ENCODE peak calls at places on chromosomes 5 and 9, in eight cellular contexts. N is heart left ventricle; L is H9; Y is fibroblast of lung; V is Karpas-422; J is A549; X is sigmoid colon; U is CD4-positive, alpha-beta T cell. C is an unnamed sample. For H3K9me3, the result is how much of the 10 kb centered on the place peaks cover.

GRCh38 chr5:159286420-159287035 is 23.4 kb downstream of the UBLCP1 start:
- DNase-seq in U (no peak), N (no peak), L (no peak), Y (peak), J (no peak), X (no peak), V (peak), C (no peak)

GRCh38 chr9:33620738-33621439 is 96.8 kb downstream of the ANKRD18B start:
- DNase-seq in N (no peak), L (no peak), J (no peak), V (no peak), X (no peak), Y (peak), U (no peak), C (peak)

GRCh38 chr5:158599132-158599531 is 500.6 kb downstream of the EBF1 start:
- DNase-seq in X (no peak), L (no peak), U (no peak), N (peak), V (no peak), Y (peak), J (no peak), C (no peak)

GRCh38 chr9:82320566-82320965 is 332.0 kb downstream of the SPATA31D1 start:
- DNase-seq in L (no peak), X (no peak), Y (no peak), J (no peak), V (no peak), N (no peak), U (no peak), C (no peak)

GRCh38 chr9:129182625-129183494 is 4.8 kb upstream of the IER5L start:
- DNase-seq in X (no peak), N (no peak), V (peak), U (no peak), L (peak), J (peak), Y (no peak), C (no peak)

GRCh38 chr5:33628781-33629180 is 188.0 kb downstream of the TARS1 start:
- DNase-seq in V (no peak), X (no peak), N (no peak), L (no peak), Y (no peak), U (no peak), J (no peak), C (no peak)

GRCh38 chr9:133818444-133818843 is 80.3 kb upstream of the SARDH start:
- DNase-seq in Y (peak), J (no peak), U (no peak), V (no peak), N (no peak), L (no peak), X (no peak), C (no peak)

GRCh38 chr5:171418982-171419662 is at the start of gene FGF18:
- DNase-seq in Y (peak), N (peak), X (no peak), V (peak), J (peak), U (no peak), L (peak), C (no peak)

GRCh38 chr9:30075451-30076199 is 2308.8 kb upstream of the ACO1 start:
- DNase-seq in Y (no peak), X (no peak), L (no peak), N (no peak), J (peak), U (no peak), V (no peak), C (no peak)

GRCh38 chr9:20208156-20208555 is 414.1 kb downstream of the MLLT3 start:
- DNase-seq in V (no peak), J (no peak), L (no peak), N (no peak), X (no peak), U (no peak), Y (no peak), C (no peak)

GRCh38 chr9:20209421-20210340 is 412.6 kb downstream of the MLLT3 start:
- DNase-seq in V (no peak), J (no peak), N (no peak), U (peak), Y (no peak), L (no peak), X (no peak), C (no peak)

GRCh38 chr9:20205821-20206220 is 416.5 kb downstream of the MLLT3 start:
- DNase-seq in J (no peak), N (no peak), Y (peak), X (no peak), U (no peak), V (no peak), L (no peak), C (no peak)

GRCh38 chr9:20207161-20207560 is 415.1 kb downstream of the MLLT3 start:
- DNase-seq in L (no peak), U (no peak), Y (no peak), V (no peak), X (no peak), J (no peak), N (no peak), C (no peak)

DNA sequence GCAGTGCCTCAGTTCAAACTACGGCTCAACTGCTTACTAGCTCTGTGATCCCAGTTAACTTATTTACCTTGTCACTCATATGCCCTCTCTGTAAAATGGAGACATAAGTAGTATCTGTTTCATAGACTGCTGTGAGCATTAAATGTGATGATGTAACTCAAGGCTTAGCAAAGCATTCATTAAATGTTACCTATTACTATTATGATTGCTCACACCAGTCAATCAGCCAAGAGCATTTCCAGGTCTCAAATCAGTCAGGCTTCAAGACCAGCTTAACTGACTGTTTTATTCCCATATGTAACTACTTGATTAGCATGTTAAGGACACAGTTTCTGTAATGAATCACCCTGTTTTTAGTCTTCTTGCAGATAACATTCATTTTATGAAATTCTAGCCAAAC is 413.3 kb downstream of the MLLT3 start:
- DNase-seq in X (no peak), N (no peak), Y (no peak), J (no peak), V (no peak), U (no peak), L (no peak), C (no peak)
- H3K9me3 ChIP-seq in X (under half), N (under half), Y (under half), J (under half), V (under half), U (under half), L (under half), C (under half)

DNA sequence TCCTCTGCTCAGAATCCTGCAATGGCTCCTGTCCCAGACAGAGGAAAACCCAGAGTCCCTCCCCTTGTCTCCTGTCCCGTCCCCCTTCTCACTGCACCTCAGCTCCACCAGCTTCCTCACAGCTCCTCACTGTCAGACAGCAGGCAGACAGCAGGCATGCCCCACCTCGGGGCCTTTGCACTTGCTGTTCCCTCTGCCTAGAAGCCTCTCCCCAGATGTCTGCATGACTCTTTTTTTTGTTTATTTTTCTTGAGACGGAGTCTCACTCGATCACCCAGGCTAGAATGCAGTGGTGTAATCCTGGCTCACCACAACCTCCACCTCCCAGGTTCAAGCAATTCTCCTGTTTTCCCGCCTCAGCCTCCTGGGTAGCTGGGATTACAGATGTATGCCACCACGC is 8.8 kb upstream of the SLC6A7 start:
- DNase-seq in Y (peak), U (no peak), L (no peak), N (no peak), X (no peak), J (no peak), V (no peak), C (peak)
- H3K27ac ChIP-seq in Y (no peak), U (no peak), L (no peak), N (peak), X (peak), J (no peak), V (no peak), C (peak)

GRCh38 chr5:125433457-125433856 is 687.0 kb upstream of the ZNF608 start:
- DNase-seq in X (no peak), J (no peak), Y (no peak), N (no peak), L (no peak), U (no peak), V (no peak), C (no peak)

GRCh38 chr5:125440905-125441304 is 694.5 kb upstream of the ZNF608 start:
- DNase-seq in X (no peak), N (no peak), J (no peak), Y (no peak), V (no peak), U (no peak), L (no peak), C (no peak)

DNA sequence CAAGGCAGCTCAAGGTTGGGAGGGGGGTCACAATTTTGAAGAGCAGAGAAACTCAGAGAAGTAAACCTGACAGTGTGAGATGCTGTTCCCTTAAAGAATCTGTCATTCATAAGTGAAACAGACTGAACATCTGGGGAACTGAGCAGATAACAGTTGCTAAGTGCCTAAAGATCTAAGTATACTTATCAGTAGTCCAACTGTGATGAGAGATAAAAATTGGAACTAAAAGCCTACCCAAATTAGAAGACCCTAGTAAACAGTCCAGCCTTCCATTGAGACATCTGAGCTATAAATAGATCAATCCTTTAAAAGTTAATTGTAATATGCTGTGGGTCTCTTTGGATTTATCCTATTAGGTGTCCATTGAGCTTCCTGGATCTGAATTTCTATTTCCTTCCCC is 692.8 kb upstream of the ZNF608 start:
- DNase-seq in J (no peak), Y (no peak), L (no peak), N (no peak), X (no peak), V (no peak), U (no peak), C (no peak)
- H3K9me3 ChIP-seq in J (under half), Y (under half), L (under half), N (under half), X (under half), V (under half), U (under half), C (under half)

GRCh38 chr5:57410374-57411320 is 72.0 kb downstream of the ACTBL2 start:
- DNase-seq in L (no peak), V (no peak), Y (no peak), U (no peak), X (no peak), N (no peak), J (no peak), C (no peak)

GRCh38 chr5:57408285-57408684 is 74.3 kb downstream of the ACTBL2 start:
- DNase-seq in L (no peak), U (no peak), V (no peak), Y (no peak), X (no peak), J (no peak), N (no peak), C (no peak)

GRCh38 chr5:57407391-57407790 is 75.2 kb downstream of the ACTBL2 start:
- DNase-seq in V (no peak), J (no peak), N (no peak), L (no peak), Y (no peak), X (no peak), U (no peak), C (no peak)

GRCh38 chr5:57406591-57406990 is 76.0 kb downstream of the ACTBL2 start:
- DNase-seq in N (no peak), J (no peak), X (no peak), U (no peak), L (no peak), Y (no peak), V (no peak), C (no peak)

DNA sequence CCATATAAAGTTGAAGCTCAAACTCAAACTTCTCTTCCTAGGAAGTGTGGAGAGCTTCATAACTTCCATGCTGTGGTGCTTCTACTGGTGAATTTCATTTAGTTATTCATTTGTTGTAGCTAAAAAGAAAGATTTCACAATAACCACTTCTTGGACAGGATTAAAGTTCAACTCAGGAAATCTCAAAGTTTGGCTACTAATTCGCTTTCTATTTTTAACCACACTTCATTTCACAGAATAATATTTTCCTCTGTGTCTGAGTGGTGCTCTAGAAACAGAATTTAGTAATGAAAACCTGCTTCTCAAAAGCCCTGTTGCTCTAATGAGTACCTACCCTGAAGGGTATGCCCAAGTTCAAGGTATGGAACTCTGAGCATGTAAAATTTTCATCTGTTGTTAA is 73.9 kb downstream of the ACTBL2 start:
- DNase-seq in V (no peak), L (no peak), X (no peak), N (no peak), U (no peak), J (no peak), Y (peak), C (no peak)
- H3K27ac ChIP-seq in V (no peak), L (no peak), X (no peak), N (peak), U (no peak), J (no peak), Y (no peak), C (no peak)

DNA sequence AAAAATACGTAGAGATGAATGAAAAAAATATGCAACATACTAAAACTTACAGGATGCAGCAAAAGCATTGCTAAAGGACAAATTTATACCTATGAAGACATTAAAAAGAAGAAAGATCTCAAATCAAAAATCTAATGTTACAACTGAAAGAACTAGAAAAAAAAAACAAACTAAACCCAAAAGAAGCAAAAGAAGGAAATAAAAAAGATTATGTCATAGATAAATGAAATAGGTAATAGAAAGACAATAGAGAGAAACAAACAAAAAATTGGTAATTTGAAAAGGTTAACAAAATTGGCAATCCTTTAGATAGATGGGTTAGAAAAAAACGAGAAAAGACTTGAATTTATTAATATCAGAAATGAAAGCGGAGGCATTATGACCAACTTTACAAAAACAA is 1000.2 kb downstream of the TLE4 start:
- DNase-seq in Y (no peak), N (no peak), J (no peak), V (no peak), L (no peak), X (no peak), U (no peak), C (no peak)
- H3K9me3 ChIP-seq in Y (under half), N (half or more), J (under half), V (under half), L (under half), X (under half), U (under half), C (under half)

DNA sequence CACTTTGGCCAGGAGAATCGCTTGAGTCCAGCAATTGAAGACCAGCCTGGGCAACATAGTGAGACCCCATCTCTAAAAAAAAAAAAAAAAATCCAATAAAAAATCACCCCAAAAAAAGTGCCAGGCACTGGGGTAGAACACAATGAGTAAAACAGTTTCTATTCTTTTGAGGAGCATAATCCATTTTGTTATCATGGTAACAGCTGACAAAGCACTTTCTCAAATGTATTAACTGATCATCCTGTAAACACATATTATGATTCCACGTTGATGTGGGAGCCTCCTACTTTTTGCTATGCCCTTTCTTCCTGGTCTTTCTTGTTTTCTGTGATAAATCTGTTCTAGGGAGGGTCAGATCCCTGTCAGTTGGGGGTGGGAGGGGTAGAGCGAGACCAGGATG is 20.7 kb upstream of the FAM13B start:
- DNase-seq in N (no peak), L (no peak), U (no peak), V (no peak), J (no peak), Y (no peak), X (no peak), C (no peak)
- H3K27ac ChIP-seq in N (no peak), L (no peak), U (no peak), V (no peak), J (no peak), Y (no peak), X (no peak), C (no peak)

DNA sequence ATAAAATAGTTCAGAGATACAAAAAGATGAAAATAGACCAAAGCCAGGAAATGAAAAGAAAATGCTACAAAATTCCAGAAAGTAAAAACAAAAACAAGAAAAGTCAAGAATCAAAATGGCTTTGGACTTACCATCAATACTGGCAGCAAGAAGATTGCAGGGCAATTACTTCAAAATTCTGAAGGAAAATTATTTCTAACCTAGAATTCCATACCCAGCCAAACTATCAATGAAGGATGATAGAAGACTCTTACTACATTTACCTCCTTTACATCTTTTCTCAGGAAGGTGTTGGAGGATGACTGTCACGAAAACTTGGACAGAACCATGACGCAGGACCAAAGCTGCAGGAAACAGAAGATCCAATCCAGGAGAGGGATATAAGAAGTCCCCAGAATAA is 46.8 kb downstream of the EGFLAM start:
- DNase-seq in L (no peak), Y (no peak), U (no peak), V (no peak), N (no peak), X (no peak), J (no peak), C (no peak)
- H3K9me3 ChIP-seq in L (under half), Y (under half), U (under half), V (under half), N (under half), X (under half), J (under half), C (under half)

GRCh38 chr5:174829511-174829864 is 105.1 kb downstream of the MSX2 start:
- DNase-seq in J (no peak), Y (no peak), V (no peak), L (no peak), N (no peak), X (no peak), U (no peak), C (no peak)
- H3K27ac ChIP-seq in J (no peak), Y (no peak), V (no peak), L (no peak), N (peak), X (no peak), U (no peak), C (no peak)

GRCh38 chr5:132243366-132243977 is 14.0 kb upstream of the PDLIM4 start:
- DNase-seq in V (no peak), Y (no peak), J (no peak), U (no peak), L (no peak), N (no peak), X (peak), C (no peak)
- H3K9me3 ChIP-seq in V (under half), Y (under half), J (under half), U (under half), L (under half), N (half or more), X (under half), C (under half)

C was measured in AG04450.